ENCODE peak calls at places on chromosomes 13 and 19, in six cellular contexts. Z, D, M, G, V and X are unnamed samples.

GRCh38 chr19:47467914-47468313 is 3.8 kb downstream of the SLC8A2 start:
- DNase-seq in Z (no peak), D (no peak), M (no peak), G (no peak), V (no peak), X (no peak)

GRCh38 chr13:21549633-21550032 is 54.3 kb downstream of the MICU2 start:
- DNase-seq in Z (no peak), D (no peak), M (no peak), G (no peak), V (no peak), X (no peak)

GRCh38 chr13:49679244-49679643 is 12.0 kb downstream of the EBPL start:
- DNase-seq in Z (peak), D (no peak), M (peak), G (peak), V (peak), X (peak)

GRCh38 chr13:95224064-95224463 is 77.2 kb downstream of the ABCC4 start:
- DNase-seq in Z (no peak), D (no peak), M (no peak), G (no peak), V (no peak), X (no peak)

GRCh38 chr19:17196610-17197009 is 18.5 kb upstream of the USE1 start:
- DNase-seq in Z (no peak), D (no peak), M (no peak), G (no peak), V (no peak), X (no peak)

GRCh38 chr19:15175609-15176008 is 25.2 kb downstream of the NOTCH3 start:
- DNase-seq in Z (no peak), D (no peak), M (no peak), G (no peak), V (no peak), X (no peak)

GRCh38 chr19:1069009-1069779 is 2.2 kb downstream of the ARHGAP45 start:
- DNase-seq in Z (peak), D (no peak), M (peak), G (peak), V (no peak), X (no peak)

GRCh38 chr13:40496035-40496810 is 170.2 kb downstream of the FOXO1 start:
- DNase-seq in Z (no peak), D (peak), M (no peak), G (no peak), V (no peak), X (no peak)

GRCh38 chr19:7427944-7428343 is 60.9 kb downstream of the PEX11G start:
- DNase-seq in Z (no peak), D (no peak), M (no peak), G (peak), V (peak), X (peak)

GRCh38 chr19:28377077-28377476 is 835.9 kb downstream of the UQCRFS1 start:
- DNase-seq in Z (no peak), D (peak), M (no peak), G (no peak), V (no peak), X (no peak)

GRCh38 chr13:111598751-111599150 is 278.3 kb downstream of the TEX29 start:
- DNase-seq in Z (no peak), D (no peak), M (no peak), G (no peak), V (no peak), X (no peak)

GRCh38 chr19:44613295-44614168 is at the start of gene IGSF23:
- DNase-seq in Z (no peak), D (no peak), M (no peak), G (no peak), V (no peak), X (no peak)

GRCh38 chr13:70544706-70545105 is 436.5 kb upstream of the KLHL1 start:
- DNase-seq in Z (no peak), D (no peak), M (no peak), G (no peak), V (no peak), X (no peak)

GRCh38 chr19:47227347-47228167 is 3.4 kb downstream of the BBC3 start:
- DNase-seq in Z (peak), D (peak), M (peak), G (peak), V (peak), X (peak)

GRCh38 chr13:108212901-108213300 is 2.4 kb downstream of the LIG4 start:
- DNase-seq in Z (no peak), D (no peak), M (no peak), G (no peak), V (no peak), X (no peak)

GRCh38 chr19:7961930-7962626 is 18.6 kb upstream of the TIMM44 start:
- DNase-seq in Z (no peak), D (no peak), M (no peak), G (no peak), V (no peak), X (no peak)

GRCh38 chr19:47644743-47645499 is 36.0 kb downstream of the BICRA start:
- DNase-seq in Z (no peak), D (no peak), M (no peak), G (no peak), V (no peak), X (peak)

GRCh38 chr19:19618384-19619051 is at the start of gene PBX4:
- DNase-seq in Z (peak), D (peak), M (peak), G (peak), V (peak), X (peak)

GRCh38 chr13:113112893-113113845 is 7.6 kb downstream of the F7 start:
- DNase-seq in Z (no peak), D (no peak), M (no peak), G (no peak), V (no peak), X (no peak)

GRCh38 chr19:50717891-50718254 is 1.7 kb downstream of the SHANK1 start:
- DNase-seq in Z (no peak), D (no peak), M (no peak), G (no peak), V (no peak), X (no peak)

GRCh38 chr19:51687791-51688664 is 5.1 kb upstream of the SPACA6 start:
- DNase-seq in Z (peak), D (peak), M (peak), G (no peak), V (peak), X (peak)

GRCh38 chr13:40878321-40878720 is 88.9 kb downstream of the SLC25A15 start:
- DNase-seq in Z (no peak), D (no peak), M (no peak), G (no peak), V (peak), X (no peak)

GRCh38 chr19:399370-399769 is 9.6 kb downstream of the C2CD4C start:
- DNase-seq in Z (no peak), D (no peak), M (no peak), G (no peak), V (no peak), X (no peak)

GRCh38 chr19:44822177-44822576 is 13.3 kb downstream of the BCAM start:
- DNase-seq in Z (no peak), D (no peak), M (no peak), G (no peak), V (no peak), X (no peak)

GRCh38 chr19:17076539-17076919 is 952 bp downstream of the MYO9B start:
- DNase-seq in Z (no peak), D (peak), M (no peak), G (peak), V (no peak), X (no peak)

GRCh38 chr13:29505950-29506349 is 89.5 kb downstream of the SLC7A1 start:
- DNase-seq in Z (no peak), D (no peak), M (no peak), G (no peak), V (no peak), X (no peak)

GRCh38 chr19:35846038-35846668 is 6.2 kb downstream of the NPHS1 start:
- DNase-seq in Z (no peak), D (no peak), M (no peak), G (no peak), V (no peak), X (no peak)

GRCh38 chr19:7928741-7929701 is 3.1 kb upstream of the CTXN1 start:
- DNase-seq in Z (peak), D (peak), M (no peak), G (peak), V (peak), X (peak)

GRCh38 chr19:8528500-8528899 is 14.5 kb upstream of the ZNF414 start:
- DNase-seq in Z (no peak), D (no peak), M (no peak), G (no peak), V (no peak), X (no peak)

GRCh38 chr13:84672616-84673015 is 790.3 kb upstream of the SLITRK1 start:
- DNase-seq in Z (no peak), D (no peak), M (no peak), G (no peak), V (no peak), X (no peak)
- TF ChIP-seq CTCF in Z (no peak), D (no peak), M (no peak), G (no peak), V (no peak), X (no peak)

GRCh38 chr13:51639171-51639570 is 54.9 kb downstream of the WDFY2 start:
- DNase-seq in Z (no peak), D (no peak), M (no peak), G (no peak), V (peak), X (no peak)

GRCh38 chr13:51636349-51636890 is 52.2 kb downstream of the WDFY2 start:
- DNase-seq in Z (no peak), D (no peak), M (no peak), G (no peak), V (no peak), X (peak)

GRCh38 chr13:51638497-51638871 is 54.2 kb downstream of the WDFY2 start:
- DNase-seq in Z (no peak), D (peak), M (no peak), G (no peak), V (no peak), X (no peak)

GRCh38 chr13:51635137-51635878 is 51.0 kb downstream of the WDFY2 start:
- DNase-seq in Z (no peak), D (no peak), M (no peak), G (no peak), V (no peak), X (no peak)

GRCh38 chr13:51637852-51638496 is 53.7 kb downstream of the WDFY2 start:
- DNase-seq in Z (no peak), D (no peak), M (no peak), G (no peak), V (no peak), X (no peak)
- TF ChIP-seq CTCF in Z (no peak), D (no peak), M (no peak), G (no peak), V (no peak), X (no peak)

GRCh38 chr19:58218899-58219298 is 9.8 kb upstream of the ZNF544 start:
- DNase-seq in Z (no peak), D (peak), M (peak), G (peak), V (no peak), X (no peak)
- TF ChIP-seq CTCF in Z (peak), D (peak), M (no peak), G (peak), V (no peak), X (no peak)

GRCh38 chr19:32748497-32748896 is 28.9 kb downstream of the TDRD12 start:
- DNase-seq in Z (peak), D (no peak), M (no peak), G (peak), V (no peak), X (no peak)
- TF ChIP-seq CTCF in Z (peak), D (no peak), M (no peak), G (peak), V (no peak), X (peak)

GRCh38 chr13:27927444-27928352 is 7.9 kb downstream of the PDX1 start:
- DNase-seq in Z (peak), D (no peak), M (no peak), G (no peak), V (no peak), X (no peak)

GRCh38 chr13:27924529-27925141 is 4.8 kb downstream of the PDX1 start:
- DNase-seq in Z (peak), D (no peak), M (no peak), G (no peak), V (no peak), X (no peak)

GRCh38 chr13:27925220-27925991 is 5.6 kb downstream of the PDX1 start:
- DNase-seq in Z (no peak), D (no peak), M (no peak), G (no peak), V (no peak), X (no peak)

GRCh38 chr13:27928353-27928804 is 8.6 kb downstream of the PDX1 start:
- DNase-seq in Z (no peak), D (no peak), M (no peak), G (no peak), V (no peak), X (no peak)

DNA sequence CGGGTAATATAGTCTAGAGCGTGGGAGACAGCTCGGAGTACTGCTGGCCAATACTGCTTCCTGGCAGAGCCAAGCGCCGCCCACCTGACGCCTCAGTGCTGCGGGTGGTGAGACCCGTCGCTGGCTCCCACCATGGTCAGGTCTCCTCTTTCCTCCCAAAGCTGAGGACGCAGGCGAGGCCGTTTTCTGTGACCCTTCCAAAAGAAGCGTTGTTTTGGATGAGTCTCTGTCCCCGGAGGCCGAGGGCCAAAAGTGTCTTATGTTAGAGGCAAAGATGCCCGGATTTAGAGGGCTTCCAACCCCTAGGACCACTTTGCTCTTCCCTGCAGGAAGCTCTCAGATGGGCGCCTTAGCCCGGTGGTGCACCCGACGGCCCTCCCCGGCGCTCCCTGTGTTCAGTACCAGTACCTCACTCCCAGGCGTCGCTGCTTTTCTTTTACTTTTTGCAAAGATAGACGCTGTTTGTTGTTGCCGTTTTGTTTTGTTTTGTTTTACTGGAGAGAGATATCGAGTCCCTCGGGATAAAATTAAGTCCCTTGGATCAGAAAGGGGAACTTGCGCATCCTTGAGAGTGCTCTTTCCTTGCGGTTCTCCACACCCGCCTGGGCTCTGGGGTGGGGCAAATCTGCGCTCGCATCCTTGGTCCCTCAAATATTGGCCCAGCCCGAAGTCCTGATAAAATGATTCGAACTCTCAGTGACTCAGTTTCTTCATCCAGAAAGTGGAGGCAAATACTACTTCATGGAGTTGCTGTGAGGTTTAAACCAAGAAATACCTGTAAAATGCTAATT is 7.0 kb downstream of the PDX1 start:
- DNase-seq in Z (peak), D (no peak), M (no peak), G (no peak), V (no peak), X (no peak)
- TF ChIP-seq CTCF in Z (no peak), D (no peak), M (no peak), G (no peak), V (no peak), X (no peak)

GRCh38 chr19:30686252-30686762 is 314.1 kb downstream of the ZNF536 start:
- DNase-seq in Z (no peak), D (peak), M (no peak), G (no peak), V (no peak), X (peak)
- TF ChIP-seq CTCF in Z (no peak), D (peak), M (no peak), G (no peak), V (no peak), X (peak)

GRCh38 chr19:39671739-39672363 is 16.1 kb downstream of the LGALS16 start:
- DNase-seq in Z (peak), D (peak), M (peak), G (peak), V (peak), X (peak)
- TF ChIP-seq CTCF in Z (peak), D (peak), M (peak), G (peak), V (peak), X (peak)

GRCh38 chr19:57473646-57474045 is 3.7 kb downstream of the ZNF772 start:
- DNase-seq in Z (no peak), D (peak), M (no peak), G (peak), V (no peak), X (peak)

GRCh38 chr19:57477191-57478008 is at the start of gene ZNF772:
- DNase-seq in Z (peak), D (peak), M (peak), G (peak), V (peak), X (peak)
- TF ChIP-seq CTCF in Z (peak), D (peak), M (peak), G (peak), V (peak), X (peak)

GRCh38 chr19:38374332-38375097 is at the start of gene PSMD8:
- DNase-seq in Z (peak), D (peak), M (peak), G (peak), V (peak), X (peak)

GRCh38 chr19:38375748-38376147 is 1.4 kb downstream of the PSMD8 start:
- DNase-seq in Z (no peak), D (peak), M (no peak), G (no peak), V (peak), X (no peak)

GRCh38 chr19:38376576-38376975 is 2.2 kb downstream of the PSMD8 start:
- DNase-seq in Z (no peak), D (no peak), M (no peak), G (no peak), V (no peak), X (no peak)

GRCh38 chr19:38375098-38375493 is 725 bp downstream of the PSMD8 start:
- DNase-seq in Z (no peak), D (no peak), M (no peak), G (no peak), V (peak), X (no peak)

GRCh38 chr19:38373907-38374331 is 452 bp upstream of the PSMD8 start:
- DNase-seq in Z (no peak), D (no peak), M (no peak), G (no peak), V (no peak), X (no peak)
- TF ChIP-seq CTCF in Z (no peak), D (peak), M (no peak), G (no peak), V (no peak), X (no peak)

DNA sequence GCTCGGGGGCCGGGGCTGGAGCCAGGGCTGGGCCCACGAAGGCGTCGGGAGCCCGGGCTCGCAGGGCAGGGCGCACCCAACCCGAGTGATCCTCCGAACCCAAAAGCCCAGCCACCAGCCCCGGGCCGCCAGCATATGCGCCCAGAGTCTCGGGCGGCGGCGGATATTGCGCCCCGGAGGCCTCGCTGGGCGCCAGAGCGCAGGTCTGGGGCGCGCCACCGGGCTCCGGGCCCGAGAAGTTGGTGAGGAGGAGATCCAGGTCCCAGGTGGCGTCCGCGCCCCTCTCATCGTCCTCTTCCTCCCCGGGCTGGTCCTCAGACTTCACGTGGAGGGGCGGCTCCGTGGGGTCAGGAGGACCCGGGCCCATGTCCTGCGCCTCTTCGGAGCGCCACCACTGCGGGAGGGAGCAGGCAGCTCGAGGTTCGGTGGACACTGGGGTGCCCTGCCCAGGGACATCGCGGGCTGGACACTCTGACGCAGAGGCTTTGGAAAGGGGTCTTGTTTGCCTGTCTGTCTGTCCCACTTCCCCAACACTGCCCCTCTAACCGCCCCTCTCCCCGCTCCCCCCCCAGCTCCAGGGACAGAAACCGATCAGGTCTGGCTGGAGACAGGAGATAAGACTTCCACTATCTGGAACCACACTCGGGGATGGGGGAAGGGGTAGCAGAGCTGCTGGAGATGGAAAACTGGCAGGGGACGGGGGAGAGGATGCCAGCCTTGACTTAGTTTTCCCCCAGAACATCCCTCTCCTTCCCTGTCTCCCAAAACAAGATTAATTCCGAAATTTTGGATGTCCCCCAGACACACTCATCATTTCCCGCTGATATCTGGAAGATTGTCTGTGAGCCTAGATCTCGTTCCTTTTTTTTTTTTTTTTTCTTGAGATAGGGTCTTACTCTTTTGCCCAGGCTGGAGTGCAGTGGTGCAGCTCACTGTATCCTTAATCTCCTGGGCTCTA is 973 bp downstream of the KLF1 start:
- DNase-seq in Z (no peak), D (no peak), M (no peak), G (no peak), V (no peak), X (no peak)
- TF ChIP-seq CTCF in Z (no peak), D (no peak), M (no peak), G (no peak), V (no peak), X (no peak)